ENCODE peak calls at places on chromosomes 11 and 22, in four cellular contexts. H is omental fat pad, U is DMS53, O is foreskin keratinocyte. D is an unnamed sample.

GRCh38 chr22:23008887-23009286 is 61.4 kb upstream of the GNAZ start:
- DNase-seq in O (no peak), U (no peak), H (no peak), D (no peak)

GRCh38 chr11:46413755-46414465 is 22.3 kb upstream of the CHRM4 start:
- DNase-seq in O (peak), U (peak), H (no peak), D (no peak)

GRCh38 chr22:29080061-29080975 is 7.5 kb downstream of the KREMEN1 start:
- DNase-seq in U (no peak), H (no peak), O (no peak), D (peak)

GRCh38 chr11:8338138-8338537 is 74.5 kb upstream of the LMO1 start:
- DNase-seq in U (peak), H (no peak), O (no peak), D (peak)

GRCh38 chr22:38071421-38072321 is 12.3 kb downstream of the SLC16A8 start:
- DNase-seq in U (no peak), H (no peak), O (no peak), D (no peak)

GRCh38 chr11:47270331-47271271 is 668 bp downstream of the MADD start:
- DNase-seq in H (no peak), O (peak), U (peak), D (peak)

GRCh38 chr22:30235687-30236170 is 10.8 kb downstream of the LIF start:
- DNase-seq in U (no peak), O (no peak), H (no peak), D (peak)

GRCh38 chr22:23563111-23563510 is 17.0 kb downstream of the IGLL1 start:
- DNase-seq in U (no peak), H (no peak), O (no peak), D (no peak)

GRCh38 chr11:83044958-83045712 is 26.6 kb downstream of the RAB30 start:
- DNase-seq in U (peak), H (no peak), O (no peak), D (no peak)

GRCh38 chr11:63683133-63683991 is 2.1 kb downstream of the RTN3 start:
- DNase-seq in U (no peak), H (no peak), O (no peak), D (no peak)

GRCh38 chr11:77299528-77299993 is 1.9 kb downstream of the GDPD4 start:
- DNase-seq in O (peak), U (peak), H (no peak), D (no peak)

GRCh38 chr11:3853935-3854659 is 1.4 kb upstream of the STIM1 start:
- DNase-seq in U (peak), H (no peak), O (no peak), D (peak)

GRCh38 chr11:1564535-1565172 is 7.4 kb downstream of the DUSP8 start:
- DNase-seq in O (no peak), U (peak), H (no peak), D (no peak)

GRCh38 chr11:117884994-117885393 is 8.5 kb upstream of the FXYD6 start:
- DNase-seq in O (no peak), U (no peak), H (no peak), D (no peak)

GRCh38 chr11:101862410-101863233 is 52.2 kb upstream of the CEP126 start:
- DNase-seq in O (no peak), H (no peak), U (peak), D (peak)

GRCh38 chr11:4606231-4607015 is 1.6 kb downstream of the TRIM68 start:
- DNase-seq in H (no peak), O (no peak), U (peak), D (no peak)

GRCh38 chr11:126355926-126356897 is 726 bp downstream of the ST3GAL4 start:
- DNase-seq in U (peak), O (peak), H (no peak), D (no peak)

GRCh38 chr11:1879342-1879940 is 12.3 kb downstream of the PRR33 start:
- DNase-seq in U (no peak), H (no peak), O (no peak), D (no peak)

GRCh38 chr22:43891360-43892182 is at the start of gene PNPLA5:
- DNase-seq in O (no peak), H (no peak), U (peak), D (no peak)

GRCh38 chr11:114559425-114560310 is at the start of gene NXPE1:
- DNase-seq in O (no peak), H (no peak), U (no peak), D (no peak)

GRCh38 chr11:11148598-11148997 is 204.5 kb downstream of the CSNK2A3 start:
- DNase-seq in O (no peak), H (no peak), U (no peak), D (no peak)

GRCh38 chr11:44700009-44700408 is 26.8 kb upstream of the TSPAN18 start:
- DNase-seq in U (no peak), O (no peak), H (no peak), D (no peak)

GRCh38 chr11:114076974-114077373 is 17.5 kb downstream of the ZBTB16 start:
- DNase-seq in O (no peak), U (peak), H (no peak), D (no peak)

GRCh38 chr11:10622957-10623787 is 54.7 kb upstream of the LYVE1 start:
- DNase-seq in H (no peak), U (no peak), O (no peak), D (no peak)

GRCh38 chr11:107549253-107549953 is 16.1 kb downstream of the ALKBH8 start:
- DNase-seq in O (no peak), H (no peak), U (peak), D (no peak)

GRCh38 chr11:101034076-101034475 is 95.5 kb downstream of the PGR start:
- DNase-seq in H (no peak), O (peak), U (peak), D (peak)

D was measured in thyroid gland.